ENCODE peak calls at places on chromosomes 2 and 18, in ten cellular contexts. One of them, this sample, is unnamed.

GRCh38 chr2:36438454-36438977 is 82.9 kb downstream of the CRIM1 start:
- DNase-seq in sigmoid colon: no peak
- DNase-seq in Panc1: peak
- DNase-seq in HL-60: no peak
- DNase-seq in stomach: no peak
- DNase-seq in K562: no peak
- DNase-seq in GM23338: no peak
- DNase-seq in GM12878: no peak
- DNase-seq in prostate gland: no peak
- DNase-seq in breast epithelium: no peak
- DNase-seq in this sample: no peak

GRCh38 chr2:17059452-17059851 is 393.8 kb upstream of the CYRIA start:
- DNase-seq in sigmoid colon: no peak
- DNase-seq in Panc1: no peak
- DNase-seq in HL-60: no peak
- DNase-seq in stomach: no peak
- DNase-seq in K562: no peak
- DNase-seq in GM23338: no peak
- DNase-seq in GM12878: no peak
- DNase-seq in prostate gland: no peak
- DNase-seq in breast epithelium: no peak
- DNase-seq in this sample: no peak

GRCh38 chr2:47945036-47945781 is 38.9 kb upstream of the FBXO11 start:
- DNase-seq in sigmoid colon: no peak
- DNase-seq in Panc1: no peak
- DNase-seq in HL-60: no peak
- DNase-seq in stomach: no peak
- DNase-seq in K562: no peak
- DNase-seq in GM23338: no peak
- DNase-seq in GM12878: no peak
- DNase-seq in prostate gland: no peak
- DNase-seq in breast epithelium: no peak
- DNase-seq in this sample: no peak

GRCh38 chr18:48552130-48552529 is 13.3 kb downstream of the CTIF start:
- DNase-seq in sigmoid colon: no peak
- DNase-seq in Panc1: no peak
- DNase-seq in HL-60: no peak
- DNase-seq in stomach: no peak
- DNase-seq in K562: no peak
- DNase-seq in GM23338: no peak
- DNase-seq in GM12878: no peak
- DNase-seq in prostate gland: no peak
- DNase-seq in breast epithelium: no peak
- DNase-seq in this sample: no peak

GRCh38 chr2:123451517-123451916 is 573.6 kb upstream of the CNTNAP5 start:
- DNase-seq in sigmoid colon: no peak
- DNase-seq in Panc1: no peak
- DNase-seq in HL-60: no peak
- DNase-seq in stomach: no peak
- DNase-seq in K562: no peak
- DNase-seq in GM23338: no peak
- DNase-seq in GM12878: no peak
- DNase-seq in prostate gland: no peak
- DNase-seq in breast epithelium: no peak
- DNase-seq in this sample: no peak

GRCh38 chr2:99926986-99927385 is 215.4 kb downstream of the AFF3 start:
- DNase-seq in sigmoid colon: no peak
- DNase-seq in Panc1: no peak
- DNase-seq in HL-60: no peak
- DNase-seq in stomach: no peak
- DNase-seq in K562: no peak
- DNase-seq in GM23338: no peak
- DNase-seq in GM12878: no peak
- DNase-seq in prostate gland: no peak
- DNase-seq in breast epithelium: no peak
- DNase-seq in this sample: no peak

GRCh38 chr2:239660390-239661228 is 259.8 kb upstream of the HDAC4 start:
- DNase-seq in sigmoid colon: peak
- DNase-seq in Panc1: no peak
- DNase-seq in HL-60: no peak
- DNase-seq in stomach: no peak
- DNase-seq in K562: no peak
- DNase-seq in GM23338: no peak
- DNase-seq in GM12878: no peak
- DNase-seq in prostate gland: no peak
- DNase-seq in breast epithelium: no peak
- DNase-seq in this sample: no peak

GRCh38 chr2:239461551-239462515 is 61.0 kb upstream of the HDAC4 start:
- DNase-seq in sigmoid colon: peak
- DNase-seq in Panc1: no peak
- DNase-seq in HL-60: no peak
- DNase-seq in stomach: peak
- DNase-seq in K562: no peak
- DNase-seq in GM23338: no peak
- DNase-seq in GM12878: no peak
- DNase-seq in prostate gland: no peak
- DNase-seq in breast epithelium: no peak
- DNase-seq in this sample: no peak

GRCh38 chr2:109529532-109530449 is 84.0 kb downstream of the SEPTIN10 start:
- DNase-seq in sigmoid colon: peak
- DNase-seq in Panc1: no peak
- DNase-seq in HL-60: no peak
- DNase-seq in stomach: peak
- DNase-seq in K562: no peak
- DNase-seq in GM23338: no peak
- DNase-seq in GM12878: no peak
- DNase-seq in prostate gland: no peak
- DNase-seq in breast epithelium: no peak
- DNase-seq in this sample: no peak

GRCh38 chr2:218780851-218781690 is 876 bp upstream of the CYP27A1 start:
- DNase-seq in sigmoid colon: no peak
- DNase-seq in Panc1: no peak
- DNase-seq in HL-60: no peak
- DNase-seq in stomach: no peak
- DNase-seq in K562: no peak
- DNase-seq in GM23338: no peak
- DNase-seq in GM12878: no peak
- DNase-seq in prostate gland: peak
- DNase-seq in breast epithelium: no peak
- DNase-seq in this sample: no peak

GRCh38 chr2:42906115-42906556 is 113.8 kb upstream of the HAAO start:
- DNase-seq in sigmoid colon: peak
- DNase-seq in Panc1: no peak
- DNase-seq in HL-60: no peak
- DNase-seq in stomach: no peak
- DNase-seq in K562: no peak
- DNase-seq in GM23338: no peak
- DNase-seq in GM12878: no peak
- DNase-seq in prostate gland: no peak
- DNase-seq in breast epithelium: peak
- DNase-seq in this sample: no peak

GRCh38 chr2:73494031-73494430 is 108.4 kb downstream of the ALMS1 start:
- DNase-seq in sigmoid colon: no peak
- DNase-seq in Panc1: no peak
- DNase-seq in HL-60: no peak
- DNase-seq in stomach: no peak
- DNase-seq in K562: no peak
- DNase-seq in GM23338: peak
- DNase-seq in GM12878: no peak
- DNase-seq in prostate gland: no peak
- DNase-seq in breast epithelium: no peak
- DNase-seq in this sample: no peak
- TF ChIP-seq POLR2AphosphoS5 in sigmoid colon: no peak
- TF ChIP-seq POLR2AphosphoS5 in Panc1: no peak
- TF ChIP-seq POLR2AphosphoS5 in HL-60: no peak
- TF ChIP-seq POLR2AphosphoS5 in stomach: no peak
- TF ChIP-seq POLR2AphosphoS5 in K562: no peak
- TF ChIP-seq POLR2AphosphoS5 in GM23338: no peak
- TF ChIP-seq POLR2AphosphoS5 in GM12878: no peak
- TF ChIP-seq POLR2AphosphoS5 in prostate gland: no peak
- TF ChIP-seq POLR2AphosphoS5 in breast epithelium: no peak
- TF ChIP-seq POLR2AphosphoS5 in this sample: no peak

GRCh38 chr2:75500633-75501032 is 60.1 kb downstream of the EVA1A start:
- DNase-seq in sigmoid colon: no peak
- DNase-seq in Panc1: no peak
- DNase-seq in HL-60: no peak
- DNase-seq in stomach: no peak
- DNase-seq in K562: no peak
- DNase-seq in GM23338: no peak
- DNase-seq in GM12878: no peak
- DNase-seq in prostate gland: no peak
- DNase-seq in breast epithelium: no peak
- DNase-seq in this sample: no peak

GRCh38 chr2:75499534-75499933 is 61.2 kb downstream of the EVA1A start:
- DNase-seq in sigmoid colon: no peak
- DNase-seq in Panc1: no peak
- DNase-seq in HL-60: no peak
- DNase-seq in stomach: no peak
- DNase-seq in K562: no peak
- DNase-seq in GM23338: no peak
- DNase-seq in GM12878: no peak
- DNase-seq in prostate gland: no peak
- DNase-seq in breast epithelium: no peak
- DNase-seq in this sample: no peak

GRCh38 chr2:75505012-75505411 is 55.7 kb downstream of the EVA1A start:
- DNase-seq in sigmoid colon: no peak
- DNase-seq in Panc1: no peak
- DNase-seq in HL-60: no peak
- DNase-seq in stomach: no peak
- DNase-seq in K562: no peak
- DNase-seq in GM23338: no peak
- DNase-seq in GM12878: no peak
- DNase-seq in prostate gland: no peak
- DNase-seq in breast epithelium: no peak
- DNase-seq in this sample: no peak

GRCh38 chr2:75506131-75506697 is 54.5 kb downstream of the EVA1A start:
- DNase-seq in sigmoid colon: no peak
- DNase-seq in Panc1: no peak
- DNase-seq in HL-60: no peak
- DNase-seq in stomach: no peak
- DNase-seq in K562: no peak
- DNase-seq in GM23338: no peak
- DNase-seq in GM12878: no peak
- DNase-seq in prostate gland: no peak
- DNase-seq in breast epithelium: no peak
- DNase-seq in this sample: no peak

GRCh38 chr2:75503048-75503607 is 57.6 kb downstream of the EVA1A start:
- DNase-seq in sigmoid colon: no peak
- DNase-seq in Panc1: no peak
- DNase-seq in HL-60: no peak
- DNase-seq in stomach: no peak
- DNase-seq in K562: no peak
- DNase-seq in GM23338: no peak
- DNase-seq in GM12878: no peak
- DNase-seq in prostate gland: no peak
- DNase-seq in breast epithelium: no peak
- DNase-seq in this sample: no peak
- TF ChIP-seq POLR2AphosphoS5 in sigmoid colon: no peak
- TF ChIP-seq POLR2AphosphoS5 in Panc1: no peak
- TF ChIP-seq POLR2AphosphoS5 in HL-60: no peak
- TF ChIP-seq POLR2AphosphoS5 in stomach: no peak
- TF ChIP-seq POLR2AphosphoS5 in K562: no peak
- TF ChIP-seq POLR2AphosphoS5 in GM23338: no peak
- TF ChIP-seq POLR2AphosphoS5 in GM12878: no peak
- TF ChIP-seq POLR2AphosphoS5 in prostate gland: no peak
- TF ChIP-seq POLR2AphosphoS5 in breast epithelium: no peak
- TF ChIP-seq POLR2AphosphoS5 in this sample: no peak

DNA sequence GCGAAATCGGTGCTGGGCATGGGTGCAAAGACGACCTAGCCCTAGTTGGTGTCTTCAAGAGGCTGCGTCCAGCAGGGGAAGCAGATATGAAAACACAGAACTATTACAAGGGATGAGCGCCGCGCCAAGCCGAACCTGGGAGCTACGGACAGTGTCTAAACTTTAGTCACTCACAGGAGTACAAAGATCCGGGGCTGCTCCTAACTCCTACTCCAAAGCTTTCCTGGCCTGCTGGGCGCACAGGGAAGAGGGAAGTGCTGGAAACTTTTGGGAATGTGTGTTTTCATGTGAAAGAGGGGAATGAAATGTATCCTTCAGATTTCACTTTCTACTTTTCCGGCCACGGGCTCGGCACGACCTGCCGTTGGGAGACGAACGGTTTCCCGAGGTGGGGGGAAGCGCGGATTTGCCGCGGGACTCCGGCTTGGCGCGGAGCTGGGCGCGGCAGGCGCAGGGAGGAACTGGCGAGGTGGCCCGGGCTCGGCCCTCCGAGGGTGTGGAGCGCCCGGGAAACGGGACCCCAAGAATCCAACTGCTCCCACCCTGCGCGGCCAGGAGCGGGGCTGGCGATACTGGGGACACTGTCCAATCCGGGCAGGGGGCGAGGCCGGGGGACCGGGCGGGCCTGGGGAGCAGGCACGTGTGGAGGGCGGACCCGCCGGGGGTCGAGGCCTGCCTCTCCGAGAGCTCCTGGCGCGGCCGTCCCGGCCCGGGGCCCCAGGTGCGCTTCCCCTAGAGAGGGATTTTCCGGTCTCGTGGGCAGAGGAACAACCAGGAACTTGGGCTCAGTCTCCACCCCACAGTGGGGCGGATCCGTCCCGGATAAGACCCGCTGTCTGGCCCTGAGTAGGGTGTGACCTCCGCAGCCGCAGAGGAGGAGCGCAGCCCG is at the start of gene ANXA4:
- DNase-seq in sigmoid colon: peak
- DNase-seq in Panc1: peak
- DNase-seq in HL-60: peak
- DNase-seq in stomach: peak
- DNase-seq in K562: peak
- DNase-seq in GM23338: peak
- DNase-seq in GM12878: no peak
- DNase-seq in prostate gland: peak
- DNase-seq in breast epithelium: peak
- DNase-seq in this sample: peak
- TF ChIP-seq POLR2AphosphoS5 in sigmoid colon: peak
- TF ChIP-seq POLR2AphosphoS5 in Panc1: peak
- TF ChIP-seq POLR2AphosphoS5 in HL-60: peak
- TF ChIP-seq POLR2AphosphoS5 in stomach: peak
- TF ChIP-seq POLR2AphosphoS5 in K562: peak
- TF ChIP-seq POLR2AphosphoS5 in GM23338: peak
- TF ChIP-seq POLR2AphosphoS5 in GM12878: peak
- TF ChIP-seq POLR2AphosphoS5 in prostate gland: peak
- TF ChIP-seq POLR2AphosphoS5 in breast epithelium: peak
- TF ChIP-seq POLR2AphosphoS5 in this sample: peak

DNA sequence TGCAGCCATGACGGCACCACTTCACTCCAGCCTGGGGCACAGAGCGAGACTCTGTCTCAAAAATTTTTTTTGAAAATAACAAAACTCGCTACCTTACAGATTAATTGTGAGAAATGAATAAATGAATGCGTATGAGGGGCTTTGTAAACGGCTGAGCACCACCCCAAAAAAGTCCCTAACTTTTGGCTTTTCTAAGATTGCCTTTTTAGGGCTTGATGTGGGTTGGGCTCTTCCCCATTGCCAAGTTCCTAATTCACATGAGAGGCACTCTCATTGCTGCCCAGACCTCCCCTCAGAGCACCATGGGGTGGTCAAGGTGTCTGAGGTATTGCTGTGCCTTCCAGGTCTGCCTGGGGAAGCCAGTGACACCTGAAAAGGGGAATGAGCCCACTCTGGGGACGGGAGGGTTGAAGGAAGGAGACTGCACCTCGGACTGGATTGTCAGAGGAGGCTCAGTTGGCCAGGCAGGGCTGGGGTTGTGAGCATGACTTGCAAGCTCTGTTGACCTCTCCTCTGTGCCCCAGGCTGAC is 186.4 kb downstream of the PRKCE start:
- DNase-seq in sigmoid colon: no peak
- DNase-seq in Panc1: no peak
- DNase-seq in HL-60: no peak
- DNase-seq in stomach: no peak
- DNase-seq in K562: no peak
- DNase-seq in GM23338: no peak
- DNase-seq in GM12878: no peak
- DNase-seq in prostate gland: no peak
- DNase-seq in breast epithelium: no peak
- DNase-seq in this sample: no peak
- TF ChIP-seq POLR2AphosphoS5 in sigmoid colon: no peak
- TF ChIP-seq POLR2AphosphoS5 in Panc1: no peak
- TF ChIP-seq POLR2AphosphoS5 in HL-60: no peak
- TF ChIP-seq POLR2AphosphoS5 in stomach: no peak
- TF ChIP-seq POLR2AphosphoS5 in K562: no peak
- TF ChIP-seq POLR2AphosphoS5 in GM23338: no peak
- TF ChIP-seq POLR2AphosphoS5 in GM12878: peak
- TF ChIP-seq POLR2AphosphoS5 in prostate gland: no peak
- TF ChIP-seq POLR2AphosphoS5 in breast epithelium: no peak
- TF ChIP-seq POLR2AphosphoS5 in this sample: peak